ENCODE peak calls at places on chromosomes 11 and 22, in five cellular contexts. Q is astrocyte of the spinal cord, I is cardiac fibroblast, Z is fibroblast of the aortic adventitia, D is fibroblast of villous mesenchyme. P is an unnamed sample.

GRCh38 chr11:72369786-72370185 is 64.5 kb downstream of the CLPB start:
- DNase-seq in Z (no peak), I (no peak), Q (no peak), D (peak), P (no peak)

GRCh38 chr11:120740424-120740823 is 228.9 kb downstream of the GRIK4 start:
- DNase-seq in I (no peak), Z (no peak), D (no peak), Q (no peak), P (no peak)

GRCh38 chr22:31339148-31339832 is 6.9 kb downstream of the PATZ1 start:
- DNase-seq in D (no peak), I (no peak), Z (no peak), Q (no peak), P (no peak)

GRCh38 chr22:19122752-19123492 is 710 bp upstream of the DGCR2 start:
- DNase-seq in Q (no peak), Z (peak), I (peak), D (peak), P (no peak)

GRCh38 chr11:123413636-123414035 is 16.4 kb upstream of the GRAMD1B start:
- DNase-seq in D (peak), Q (no peak), I (no peak), Z (no peak), P (no peak)

GRCh38 chr11:122261546-122261945 is 145.5 kb upstream of the BLID start:
- DNase-seq in Q (no peak), D (peak), Z (peak), I (no peak), P (no peak)

GRCh38 chr11:69274531-69275016 is 19.4 kb upstream of the MYEOV start:
- DNase-seq in D (no peak), Q (no peak), Z (no peak), I (no peak), P (no peak)

GRCh38 chr11:124199702-124200101 is 16.6 kb downstream of the OR10D3 start:
- DNase-seq in D (peak), Z (no peak), Q (peak), I (no peak), P (no peak)

GRCh38 chr22:19290400-19291217 is 910 bp downstream of the CLTCL1 start:
- DNase-seq in D (peak), I (no peak), Z (peak), Q (peak), P (no peak)

GRCh38 chr22:31346255-31346732 is at the start of gene PATZ1:
- DNase-seq in D (peak), Z (peak), Q (peak), I (peak), P (peak)

GRCh38 chr11:95154514-95154913 is 64.9 kb downstream of the ENDOD1 start:
- DNase-seq in Z (peak), I (peak), Q (peak), D (peak), P (no peak)

GRCh38 chr22:30104501-30105156 is 24.4 kb downstream of the HORMAD2 start:
- DNase-seq in Z (peak), I (no peak), Q (peak), D (no peak), P (no peak)

GRCh38 chr11:77038029-77038824 is 4.0 kb downstream of the B3GNT6 start:
- DNase-seq in Z (no peak), I (no peak), D (no peak), Q (no peak), P (no peak)

GRCh38 chr11:73349633-73350032 is 26.6 kb upstream of the RELT start:
- DNase-seq in Q (no peak), Z (no peak), I (no peak), D (no peak), P (no peak)

GRCh38 chr11:69832561-69833413 is 13.6 kb upstream of the FGF3 start:
- DNase-seq in I (no peak), Z (no peak), D (no peak), Q (no peak), P (no peak)

GRCh38 chr22:28917747-28918543 is 34.6 kb downstream of the ZNRF3 start:
- DNase-seq in Q (peak), I (peak), Z (peak), D (peak), P (no peak)

GRCh38 chr11:119371778-119372182 is 9.7 kb downstream of the USP2 start:
- DNase-seq in Q (no peak), I (no peak), D (no peak), Z (no peak), P (no peak)

GRCh38 chr11:118791961-118792578 is 1.1 kb upstream of the DDX6 start:
- DNase-seq in D (no peak), Q (no peak), Z (no peak), I (peak), P (peak)

GRCh38 chr11:1199689-1200610 is 22.9 kb upstream of the MUC5B start:
- DNase-seq in Z (no peak), I (no peak), Q (no peak), D (no peak), P (no peak)

GRCh38 chr11:82521427-82521826 is 212.2 kb downstream of the FAM181B start:
- DNase-seq in I (no peak), Z (no peak), Q (no peak), D (no peak), P (peak)

GRCh38 chr11:83676061-83676460 is 389.9 kb upstream of the CCDC90B start:
- DNase-seq in D (no peak), Q (no peak), Z (no peak), I (no peak), P (no peak)

GRCh38 chr11:83674498-83674897 is 388.3 kb upstream of the CCDC90B start:
- DNase-seq in Q (no peak), I (no peak), D (no peak), Z (no peak), P (no peak)

GRCh38 chr11:83680351-83680750 is 394.2 kb upstream of the CCDC90B start:
- DNase-seq in D (no peak), Q (no peak), Z (no peak), I (no peak), P (no peak)

GRCh38 chr11:83681045-83681781 is 395.0 kb upstream of the CCDC90B start:
- DNase-seq in Q (no peak), D (no peak), Z (no peak), I (no peak), P (no peak)

DNA sequence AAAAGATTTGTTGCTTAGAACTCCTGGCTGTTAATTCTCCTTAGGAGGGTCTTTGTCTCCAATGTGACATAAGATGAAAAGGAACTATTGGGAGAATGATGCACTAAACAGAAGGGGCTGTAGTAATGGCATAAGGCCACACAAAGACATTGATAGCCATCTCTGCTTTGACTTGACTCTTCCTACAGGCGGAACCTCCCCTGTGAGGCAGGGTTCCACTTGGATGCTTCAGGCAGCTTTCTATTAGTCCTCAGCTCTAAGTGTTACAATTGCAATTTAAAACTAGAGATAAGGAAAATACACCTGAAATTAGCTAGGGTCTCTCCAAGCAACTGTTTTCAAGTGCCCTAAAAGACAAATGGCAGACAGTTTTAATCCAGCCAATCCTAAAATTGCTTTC is 391.6 kb upstream of the CCDC90B start:
- DNase-seq in I (no peak), Q (no peak), D (no peak), Z (no peak), P (no peak)
- H3K4me3 ChIP-seq in I (no peak), Q (no peak), D (no peak), Z (no peak), P (no peak)

GRCh38 chr11:84468255-84468654 is 1158.9 kb downstream of the DLG2 start:
- DNase-seq in I (peak), D (no peak), Z (peak), Q (no peak), P (no peak)

GRCh38 chr11:84476581-84476980 is 1150.6 kb downstream of the DLG2 start:
- DNase-seq in Z (peak), D (no peak), I (peak), Q (peak), P (no peak)

DNA sequence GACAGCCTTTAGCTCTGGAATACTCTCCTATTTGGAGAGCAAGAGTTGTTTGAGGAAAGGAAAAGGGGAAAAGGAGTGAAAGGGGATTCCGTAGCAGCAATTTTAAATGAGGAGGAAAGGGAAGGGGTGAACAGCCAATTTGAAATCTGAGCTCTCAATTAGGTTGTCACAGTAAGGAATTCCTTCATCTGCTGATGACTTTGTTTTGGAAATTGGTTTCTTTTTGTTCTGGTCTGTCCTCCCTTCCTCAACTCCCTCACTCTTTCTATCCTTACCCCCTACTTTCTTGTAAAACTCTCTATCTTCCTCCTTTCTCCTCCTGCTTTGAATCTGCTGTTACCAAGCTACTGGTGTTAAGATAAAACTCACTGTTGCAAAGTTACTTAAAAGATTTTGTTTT is 1155.6 kb downstream of the DLG2 start:
- DNase-seq in Z (no peak), D (no peak), I (no peak), Q (no peak), P (no peak)
- H3K4me3 ChIP-seq in Z (no peak), D (no peak), I (no peak), Q (no peak), P (no peak)

GRCh38 chr11:111382451-111382850 is 3.4 kb upstream of the POU2AF1 start:
- DNase-seq in Z (no peak), D (no peak), Q (no peak), I (no peak), P (no peak)

GRCh38 chr11:111376453-111376871 is 2.6 kb downstream of the POU2AF1 start:
- DNase-seq in D (no peak), Z (no peak), Q (no peak), I (no peak), P (no peak)

GRCh38 chr11:111379500-111380136 is 543 bp upstream of the POU2AF1 start:
- DNase-seq in I (no peak), Q (no peak), Z (no peak), D (no peak), P (no peak)

GRCh38 chr11:111378773-111379499 is at the start of gene POU2AF1:
- DNase-seq in Q (peak), I (peak), D (no peak), Z (peak), P (no peak)

DNA sequence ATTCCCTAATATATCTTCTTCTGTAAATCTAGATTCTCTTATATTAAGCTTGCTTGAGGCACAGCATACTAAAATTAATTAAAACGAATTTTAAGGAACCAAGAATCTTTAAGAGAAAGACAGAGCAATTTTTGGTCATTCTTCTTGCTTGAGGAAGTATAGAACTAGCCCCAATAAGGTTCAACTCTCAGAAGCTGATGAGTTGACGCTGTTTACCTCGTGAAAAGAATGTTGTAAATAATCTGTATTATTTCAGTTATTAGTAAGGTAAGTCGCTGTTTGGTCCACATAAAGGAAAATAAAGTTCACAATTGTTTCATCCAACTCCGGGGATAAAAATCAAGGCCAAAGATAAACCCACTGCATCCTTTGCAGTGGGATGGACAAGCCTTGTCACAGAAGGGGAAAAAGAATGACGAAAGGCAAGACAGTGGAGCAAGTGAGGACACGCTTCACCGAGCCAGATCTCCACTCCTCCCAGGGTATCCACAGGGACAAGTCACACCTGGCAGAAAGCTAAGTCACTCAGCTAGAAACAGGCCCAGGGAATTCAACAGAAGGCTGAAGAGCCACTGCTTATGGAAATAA is 796 bp downstream of the POU2AF1 start:
- DNase-seq in Q (no peak), I (no peak), Z (no peak), D (no peak), P (no peak)
- H3K4me3 ChIP-seq in Q (no peak), I (no peak), Z (no peak), D (no peak), P (no peak)

GRCh38 chr11:11558826-11559225 is 63.0 kb downstream of the GALNT18 start:
- DNase-seq in D (no peak), Z (no peak), Q (no peak), I (no peak), P (no peak)

GRCh38 chr11:11568651-11569229 is 53.1 kb downstream of the GALNT18 start:
- DNase-seq in I (no peak), Z (no peak), D (no peak), Q (no peak), P (no peak)

GRCh38 chr11:11558352-11558751 is 63.5 kb downstream of the GALNT18 start:
- DNase-seq in Z (no peak), I (no peak), Q (no peak), D (no peak), P (no peak)

GRCh38 chr11:11567862-11568650 is 53.7 kb downstream of the GALNT18 start:
- DNase-seq in Z (peak), I (peak), Q (peak), D (no peak), P (no peak)

GRCh38 chr11:11563193-11563592 is 58.6 kb downstream of the GALNT18 start:
- DNase-seq in Q (no peak), I (no peak), Z (no peak), D (no peak), P (no peak)
- H3K4me3 ChIP-seq in Q (no peak), I (no peak), Z (no peak), D (no peak), P (no peak)